ENCODE peak calls at places on chromosomes 6 and 20, in four cellular contexts. A is K562, W is HL-60, K is GM12878. Z is an unnamed sample.

GRCh38 chr20:15113374-15113773 is 776.0 kb upstream of the FLRT3 start:
- DNase-seq in A (no peak), W (no peak), K (no peak), Z (no peak)

GRCh38 chr20:61882716-61883615 is 182.7 kb downstream of the TAF4 start:
- DNase-seq in A (no peak), W (no peak), K (no peak), Z (no peak)

GRCh38 chr20:42111349-42111748 is 493.2 kb upstream of the CHD6 start:
- DNase-seq in A (no peak), W (no peak), K (no peak), Z (no peak)

GRCh38 chr6:90720404-90720803 is 133.5 kb upstream of the MAP3K7 start:
- DNase-seq in A (no peak), W (no peak), K (no peak), Z (no peak)

GRCh38 chr20:36181934-36182603 is 27.5 kb downstream of the EPB41L1 start:
- DNase-seq in A (peak; percentile 60), W (no peak), K (no peak), Z (no peak)

GRCh38 chr6:77373955-77374354 is 89.3 kb downstream of the HTR1B start:
- DNase-seq in A (no peak), W (no peak), K (no peak), Z (no peak)

GRCh38 chr6:11202513-11203305 is 29.8 kb downstream of the NEDD9 start:
- DNase-seq in A (no peak), W (no peak), K (no peak), Z (no peak)

GRCh38 chr6:127520061-127520460 is 926 bp upstream of the MTCL3 start:
- DNase-seq in A (no peak), W (no peak), K (no peak), Z (no peak)

GRCh38 chr6:113457751-113458150 is 399.4 kb upstream of the MARCKS start:
- DNase-seq in A (no peak), W (no peak), K (no peak), Z (no peak)

GRCh38 chr6:150334790-150335783 is 33.7 kb upstream of the IYD start:
- DNase-seq in A (peak; percentile 84), W (peak; percentile 8), K (no peak), Z (peak; percentile 25)

GRCh38 chr20:14445310-14445709 is 107.9 kb upstream of the FLRT3 start:
- DNase-seq in A (no peak), W (no peak), K (no peak), Z (no peak)

GRCh38 chr6:39086294-39086693 is 28.7 kb downstream of the SAYSD1 start:
- DNase-seq in A (no peak), W (no peak), K (peak; percentile 26), Z (no peak)

GRCh38 chr20:47484303-47484702 is 17.4 kb upstream of the NCOA3 start:
- DNase-seq in A (no peak), W (no peak), K (no peak), Z (no peak)

GRCh38 chr6:159691133-159691962 is 1.7 kb downstream of the SOD2 start:
- DNase-seq in A (peak; percentile 70), W (peak; percentile 82), K (peak; percentile 47), Z (peak; percentile 11)

DNA sequence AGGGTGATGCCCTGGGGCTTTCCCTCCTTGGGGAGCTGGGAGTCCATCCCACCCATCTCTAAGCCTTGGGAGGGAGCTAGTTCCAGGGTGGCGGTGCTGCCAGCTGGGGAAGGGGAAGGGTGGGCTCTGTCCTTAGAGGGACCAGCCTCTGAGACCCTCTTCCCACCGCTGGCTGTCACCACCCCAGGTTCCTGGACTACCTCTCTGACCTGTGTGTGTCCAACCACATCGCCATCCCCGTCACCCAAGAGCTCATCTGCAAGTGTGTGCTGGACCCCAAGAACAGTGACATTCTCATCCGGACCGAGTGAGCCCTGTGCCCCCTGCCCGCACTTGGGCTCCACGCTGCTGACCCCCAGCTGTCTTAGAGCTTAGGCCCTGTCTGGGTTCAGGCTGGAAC is 43.2 kb downstream of the UQCC2 start:
- DNase-seq in A (no peak), W (no peak), K (no peak), Z (no peak)
- TF ChIP-seq SPI1 in A (no peak), W (no peak), K (no peak), Z (no peak)

DNA sequence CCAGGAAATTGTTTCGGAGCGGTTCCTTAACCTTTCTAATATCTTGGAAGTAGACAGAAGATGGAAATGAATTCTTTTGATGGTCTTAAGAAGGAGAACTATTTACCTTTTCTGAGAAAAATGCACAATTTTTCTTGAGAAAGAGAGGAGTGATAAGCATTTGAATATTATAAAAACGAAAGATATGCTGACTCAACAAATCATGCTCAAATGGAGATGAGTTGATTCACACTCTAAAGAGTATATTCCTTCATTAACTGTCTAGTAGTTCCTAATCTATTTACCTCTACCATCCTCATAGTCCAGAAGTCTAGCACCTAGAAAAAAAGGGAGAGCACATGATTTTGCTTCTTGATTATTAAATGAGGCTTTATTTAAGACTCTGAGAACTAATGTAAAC is 4.1 kb downstream of the TSBP1 start:
- DNase-seq in A (no peak), W (no peak), K (no peak), Z (no peak)
- TF ChIP-seq SPI1 in A (no peak), W (no peak), K (no peak), Z (no peak)

GRCh38 chr6:131368077-131368911 is 204.7 kb upstream of the ARG1 start:
- DNase-seq in A (no peak), W (peak; percentile 43), K (peak; percentile 9), Z (peak; percentile 5)
- TF ChIP-seq SPI1 in A (no peak), W (no peak), K (peak; percentile 88), Z (peak; percentile 93)

DNA sequence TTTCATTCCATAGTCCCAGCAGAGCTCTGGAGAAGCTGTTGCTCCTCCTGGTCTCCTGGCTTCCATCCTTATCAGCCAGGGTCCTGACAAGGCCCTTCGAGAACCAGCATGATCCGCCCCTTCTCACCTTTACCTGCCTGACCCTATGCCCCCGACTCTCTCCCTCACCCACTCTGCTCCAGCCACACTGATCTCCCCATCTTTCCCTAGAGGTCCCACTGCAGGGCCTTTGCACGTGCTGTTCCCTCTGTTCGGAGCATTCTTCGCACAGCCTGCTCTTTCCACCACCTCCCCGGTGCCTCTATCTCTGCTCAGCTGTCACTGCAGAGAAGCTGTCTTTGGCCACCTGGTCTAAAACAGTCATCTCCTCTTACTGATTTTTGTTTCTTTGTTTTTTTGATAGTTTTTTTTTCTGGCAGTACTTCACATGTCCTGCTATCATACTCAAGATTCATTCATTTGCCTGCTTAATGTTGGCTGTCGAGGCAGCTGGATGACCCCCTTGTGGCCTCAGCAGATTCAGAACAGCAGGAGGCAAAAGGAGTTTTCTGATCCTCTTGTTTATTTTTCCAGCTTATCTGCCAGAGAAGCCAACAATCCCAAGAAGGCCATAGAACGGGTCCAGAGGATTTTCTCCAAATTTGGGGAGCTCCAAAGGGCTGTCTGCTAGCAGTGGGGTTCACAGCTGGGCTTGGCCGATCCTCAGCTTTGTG is 1.6 kb upstream of the PTGIS start:
- DNase-seq in A (no peak), W (no peak), K (no peak), Z (no peak)
- TF ChIP-seq SPI1 in A (no peak), W (no peak), K (no peak), Z (no peak)

GRCh38 chr6:99011151-99011550 is 63.4 kb upstream of the FBXL4 start:
- DNase-seq in A (no peak), W (no peak), K (no peak), Z (no peak)
- TF ChIP-seq SPI1 in A (no peak), W (no peak), K (no peak), Z (no peak)

GRCh38 chr20:10434832-10435812 is at the start of gene SLX4IP:
- DNase-seq in A (peak; percentile 92), W (peak; percentile 79), K (peak; percentile 88), Z (peak; percentile 43)
- TF ChIP-seq SPI1 in A (no peak), W (peak; percentile 46), K (peak; percentile 9), Z (no peak)

GRCh38 chr6:35716798-35717197 is 20.0 kb upstream of the ARMC12 start:
- DNase-seq in A (no peak), W (no peak), K (no peak), Z (no peak)
- TF ChIP-seq SPI1 in A (no peak), W (no peak), K (no peak), Z (no peak)